ENCODE peak calls at places on chromosomes 12 and 14, in five cellular contexts. T, I, H, J and A are unnamed samples.

GRCh38 chr14:24171422-24172260 is at the start of gene REC8:
- DNase-seq in I (no peak), J (peak), T (peak), H (no peak), A (peak)

GRCh38 chr12:130463818-130464663 is 126.4 kb downstream of the PIWIL1 start:
- DNase-seq in H (no peak), T (no peak), I (no peak), J (no peak), A (no peak)

GRCh38 chr14:100547633-100548294 is 39.5 kb downstream of the BEGAIN start:
- DNase-seq in T (no peak), H (peak), J (peak), I (no peak), A (peak)

GRCh38 chr12:126355346-126355745 is 1290.1 kb downstream of the AACS start:
- DNase-seq in H (no peak), T (peak), I (no peak), J (no peak), A (no peak)

GRCh38 chr14:102183922-102184677 is 44.4 kb downstream of the WDR20 start:
- DNase-seq in J (no peak), H (no peak), T (no peak), I (no peak), A (no peak)

GRCh38 chr14:64147126-64147790 is 146.9 kb downstream of the ESR2 start:
- DNase-seq in I (no peak), H (no peak), T (no peak), J (peak), A (no peak)

GRCh38 chr14:76844223-76844622 is 18.0 kb downstream of the LRRC74A start:
- DNase-seq in I (no peak), T (no peak), H (peak), J (peak), A (no peak)

GRCh38 chr12:42143401-42144173 is 1.1 kb downstream of the GXYLT1 start:
- DNase-seq in J (peak), H (peak), I (peak), T (no peak), A (peak)

GRCh38 chr14:65465584-65465983 is 53.1 kb downstream of the FUT8 start:
- DNase-seq in H (no peak), J (no peak), I (no peak), T (no peak), A (no peak)